ENCODE peak calls at places on chromosomes 1 and 21, in six cellular contexts. One of them, this sample, is unnamed.

GRCh38 chr1:155598842-155599331 is 11.1 kb upstream of the MSTO1 start:
- DNase-seq in CD8-positive, alpha-beta T cell: no peak
- DNase-seq in heart left ventricle: peak; percentile 14
- DNase-seq in colonic mucosa: no peak
- DNase-seq in brain microvascular endothelial cell: peak; percentile 53
- DNase-seq in breast epithelium: no peak
- DNase-seq in this sample: no peak

GRCh38 chr1:201259476-201260235 is 23.6 kb upstream of the PKP1 start:
- DNase-seq in CD8-positive, alpha-beta T cell: peak; percentile 9
- DNase-seq in heart left ventricle: no peak
- DNase-seq in colonic mucosa: peak; percentile 53
- DNase-seq in brain microvascular endothelial cell: peak; percentile 38
- DNase-seq in breast epithelium: no peak
- DNase-seq in this sample: no peak

GRCh38 chr1:50873458-50874187 is 86.4 kb downstream of the FAF1 start:
- DNase-seq in CD8-positive, alpha-beta T cell: peak; percentile 67
- DNase-seq in heart left ventricle: peak; percentile 22
- DNase-seq in colonic mucosa: peak; percentile 86
- DNase-seq in brain microvascular endothelial cell: peak; percentile 74
- DNase-seq in breast epithelium: no peak
- DNase-seq in this sample: no peak

GRCh38 chr1:203055166-203055799 is 29.0 kb downstream of the PPFIA4 start:
- DNase-seq in CD8-positive, alpha-beta T cell: no peak
- DNase-seq in heart left ventricle: no peak
- DNase-seq in colonic mucosa: no peak
- DNase-seq in brain microvascular endothelial cell: no peak
- DNase-seq in breast epithelium: no peak
- DNase-seq in this sample: no peak

GRCh38 chr1:75812065-75812464 is 15.4 kb downstream of the MSH4 start:
- DNase-seq in CD8-positive, alpha-beta T cell: no peak
- DNase-seq in heart left ventricle: no peak
- DNase-seq in colonic mucosa: no peak
- DNase-seq in brain microvascular endothelial cell: no peak
- DNase-seq in breast epithelium: no peak
- DNase-seq in this sample: no peak

GRCh38 chr21:32403201-32403701 is 9.3 kb upstream of the EVA1C start:
- DNase-seq in CD8-positive, alpha-beta T cell: peak; percentile 56
- DNase-seq in heart left ventricle: peak; percentile 74
- DNase-seq in colonic mucosa: peak; percentile 70
- DNase-seq in brain microvascular endothelial cell: peak; percentile 75
- DNase-seq in breast epithelium: no peak
- DNase-seq in this sample: no peak

GRCh38 chr1:78703806-78704205 is 54.2 kb downstream of the IFI44 start:
- DNase-seq in CD8-positive, alpha-beta T cell: no peak
- DNase-seq in heart left ventricle: no peak
- DNase-seq in colonic mucosa: no peak
- DNase-seq in brain microvascular endothelial cell: no peak
- DNase-seq in breast epithelium: no peak
- DNase-seq in this sample: no peak

GRCh38 chr1:100397681-100398080 is 45.4 kb downstream of the CDC14A start:
- DNase-seq in CD8-positive, alpha-beta T cell: no peak
- DNase-seq in heart left ventricle: no peak
- DNase-seq in colonic mucosa: no peak
- DNase-seq in brain microvascular endothelial cell: no peak
- DNase-seq in breast epithelium: no peak
- DNase-seq in this sample: no peak

GRCh38 chr1:168582690-168583325 is 6.4 kb downstream of the XCL1 start:
- DNase-seq in CD8-positive, alpha-beta T cell: no peak
- DNase-seq in heart left ventricle: no peak
- DNase-seq in colonic mucosa: no peak
- DNase-seq in brain microvascular endothelial cell: no peak
- DNase-seq in breast epithelium: no peak
- DNase-seq in this sample: no peak

GRCh38 chr21:41605178-41605933 is 97.4 kb upstream of the TMPRSS2 start:
- DNase-seq in CD8-positive, alpha-beta T cell: no peak
- DNase-seq in heart left ventricle: no peak
- DNase-seq in colonic mucosa: no peak
- DNase-seq in brain microvascular endothelial cell: no peak
- DNase-seq in breast epithelium: peak; percentile 50
- DNase-seq in this sample: no peak

GRCh38 chr1:108777839-108778238 is 31.4 kb downstream of the STXBP3 start:
- DNase-seq in CD8-positive, alpha-beta T cell: no peak
- DNase-seq in heart left ventricle: no peak
- DNase-seq in colonic mucosa: no peak
- DNase-seq in brain microvascular endothelial cell: no peak
- DNase-seq in breast epithelium: no peak
- DNase-seq in this sample: no peak

GRCh38 chr1:212070720-212071302 is 35.3 kb downstream of the DTL start:
- DNase-seq in CD8-positive, alpha-beta T cell: no peak
- DNase-seq in heart left ventricle: no peak
- DNase-seq in colonic mucosa: no peak
- DNase-seq in brain microvascular endothelial cell: peak; percentile 35
- DNase-seq in breast epithelium: no peak
- DNase-seq in this sample: no peak

GRCh38 chr1:37999434-38000232 is 5.7 kb downstream of the FHL3 start:
- DNase-seq in CD8-positive, alpha-beta T cell: no peak
- DNase-seq in heart left ventricle: peak; percentile 77
- DNase-seq in colonic mucosa: no peak
- DNase-seq in brain microvascular endothelial cell: peak; percentile 80
- DNase-seq in breast epithelium: no peak
- DNase-seq in this sample: no peak

GRCh38 chr1:7253118-7253480 is 467.8 kb downstream of the CAMTA1 start:
- DNase-seq in CD8-positive, alpha-beta T cell: no peak
- DNase-seq in heart left ventricle: no peak
- DNase-seq in colonic mucosa: no peak
- DNase-seq in brain microvascular endothelial cell: peak; percentile 61
- DNase-seq in breast epithelium: no peak
- DNase-seq in this sample: no peak

GRCh38 chr1:110556471-110556807 is 37.5 kb upstream of the KCNA10 start:
- DNase-seq in CD8-positive, alpha-beta T cell: no peak
- DNase-seq in heart left ventricle: no peak
- DNase-seq in colonic mucosa: no peak
- DNase-seq in brain microvascular endothelial cell: no peak
- DNase-seq in breast epithelium: no peak
- DNase-seq in this sample: no peak

GRCh38 chr1:117630423-117630998 is 24.7 kb downstream of the TENT5C start:
- DNase-seq in CD8-positive, alpha-beta T cell: no peak
- DNase-seq in heart left ventricle: peak; percentile 49
- DNase-seq in colonic mucosa: no peak
- DNase-seq in brain microvascular endothelial cell: no peak
- DNase-seq in breast epithelium: no peak
- DNase-seq in this sample: peak; percentile 68

GRCh38 chr1:206907304-206907991 is 10.2 kb downstream of the IL24 start:
- DNase-seq in CD8-positive, alpha-beta T cell: no peak
- DNase-seq in heart left ventricle: no peak
- DNase-seq in colonic mucosa: no peak
- DNase-seq in brain microvascular endothelial cell: no peak
- DNase-seq in breast epithelium: no peak
- DNase-seq in this sample: no peak

GRCh38 chr1:1285102-1285571 is 4.9 kb downstream of the SCNN1D start:
- DNase-seq in CD8-positive, alpha-beta T cell: no peak
- DNase-seq in heart left ventricle: no peak
- DNase-seq in colonic mucosa: no peak
- DNase-seq in brain microvascular endothelial cell: no peak
- DNase-seq in breast epithelium: no peak
- DNase-seq in this sample: no peak

GRCh38 chr1:8873506-8874229 is 4.8 kb downstream of the ENO1 start:
- DNase-seq in CD8-positive, alpha-beta T cell: peak; percentile 81
- DNase-seq in heart left ventricle: peak; percentile 73
- DNase-seq in colonic mucosa: peak; percentile 86
- DNase-seq in brain microvascular endothelial cell: peak; percentile 98
- DNase-seq in breast epithelium: peak; percentile 80
- DNase-seq in this sample: peak; percentile 82

GRCh38 chr1:229006121-229006870 is 264.6 kb upstream of the RAB4A start:
- DNase-seq in CD8-positive, alpha-beta T cell: no peak
- DNase-seq in heart left ventricle: no peak
- DNase-seq in colonic mucosa: no peak
- DNase-seq in brain microvascular endothelial cell: no peak
- DNase-seq in breast epithelium: no peak
- DNase-seq in this sample: no peak

GRCh38 chr1:182957902-182958395 is 5.0 kb upstream of the SHCBP1L start:
- DNase-seq in CD8-positive, alpha-beta T cell: no peak
- DNase-seq in heart left ventricle: no peak
- DNase-seq in colonic mucosa: no peak
- DNase-seq in brain microvascular endothelial cell: no peak
- DNase-seq in breast epithelium: no peak
- DNase-seq in this sample: no peak

GRCh38 chr1:182960046-182960445 is 7.1 kb upstream of the SHCBP1L start:
- DNase-seq in CD8-positive, alpha-beta T cell: no peak
- DNase-seq in heart left ventricle: no peak
- DNase-seq in colonic mucosa: no peak
- DNase-seq in brain microvascular endothelial cell: no peak
- DNase-seq in breast epithelium: no peak
- DNase-seq in this sample: peak; percentile 14

GRCh38 chr1:182965861-182966260 is 12.9 kb upstream of the SHCBP1L start:
- DNase-seq in CD8-positive, alpha-beta T cell: no peak
- DNase-seq in heart left ventricle: no peak
- DNase-seq in colonic mucosa: no peak
- DNase-seq in brain microvascular endothelial cell: no peak
- DNase-seq in breast epithelium: no peak
- DNase-seq in this sample: no peak

GRCh38 chr1:182965096-182965495 is 12.1 kb upstream of the SHCBP1L start:
- DNase-seq in CD8-positive, alpha-beta T cell: no peak
- DNase-seq in heart left ventricle: no peak
- DNase-seq in colonic mucosa: no peak
- DNase-seq in brain microvascular endothelial cell: no peak
- DNase-seq in breast epithelium: no peak
- DNase-seq in this sample: no peak

DNA sequence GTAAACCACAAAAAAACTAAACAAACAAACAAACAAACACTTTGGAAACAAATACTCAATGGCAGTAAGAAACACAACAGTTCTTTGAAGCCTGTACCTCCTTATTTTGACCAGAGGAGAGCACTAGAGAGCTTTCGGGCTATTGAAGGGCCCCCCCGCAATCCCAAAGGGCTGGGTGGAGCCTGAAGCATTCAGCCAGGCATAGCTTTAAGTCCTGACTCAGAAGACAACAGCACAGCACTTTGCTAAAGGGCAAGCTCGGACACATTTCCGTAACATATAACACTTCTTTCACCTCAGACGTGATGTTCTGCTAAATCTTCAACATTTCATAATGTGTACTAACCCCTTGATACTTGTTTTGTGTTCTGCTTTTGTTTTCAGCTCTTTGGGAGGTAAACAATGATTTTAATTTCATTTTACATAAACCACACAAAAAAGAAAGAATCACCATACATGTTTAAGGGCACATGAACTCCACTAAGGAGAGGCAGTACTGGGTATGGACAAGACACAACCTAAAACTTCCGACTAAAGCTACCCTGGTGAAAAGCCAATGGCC is 9.7 kb upstream of the SHCBP1L start:
- DNase-seq in CD8-positive, alpha-beta T cell: peak; percentile 20
- DNase-seq in heart left ventricle: peak; percentile 84
- DNase-seq in colonic mucosa: peak; percentile 52
- DNase-seq in brain microvascular endothelial cell: peak; percentile 83
- DNase-seq in breast epithelium: peak; percentile 69
- DNase-seq in this sample: peak; percentile 73
- H3K27ac ChIP-seq in CD8-positive, alpha-beta T cell: no peak overlapping the region
- H3K27ac ChIP-seq in heart left ventricle: peak overlapping the region; percentile 74
- H3K27ac ChIP-seq in colonic mucosa: no peak overlapping the region
- H3K27ac ChIP-seq in brain microvascular endothelial cell: peak overlapping the region; percentile 76
- H3K27ac ChIP-seq in breast epithelium: peak overlapping the region; percentile 27
- H3K27ac ChIP-seq in this sample: peak overlapping the region; percentile 11

DNA sequence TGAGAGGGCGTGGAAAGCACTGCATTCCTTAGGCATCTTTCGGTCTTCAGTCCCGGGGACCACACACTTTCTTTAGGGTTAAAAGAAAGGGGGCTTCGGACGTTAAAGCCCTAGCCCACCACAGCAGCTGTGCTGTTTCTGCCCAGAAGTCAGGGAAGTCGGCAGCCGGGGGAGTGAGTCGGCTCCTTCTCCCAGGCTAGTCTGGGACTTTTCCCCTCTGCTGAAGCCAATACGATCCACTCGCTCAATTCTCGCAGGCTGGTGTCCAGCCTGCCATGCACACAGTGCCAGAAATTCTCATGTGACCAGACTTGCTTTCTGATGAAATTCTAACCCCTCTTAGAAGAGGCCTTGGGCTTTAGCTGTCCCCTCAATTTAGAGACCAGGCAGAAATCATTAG is 67.7 kb downstream of the BCAR3 start:
- DNase-seq in CD8-positive, alpha-beta T cell: no peak
- DNase-seq in heart left ventricle: no peak
- DNase-seq in colonic mucosa: peak; percentile 37
- DNase-seq in brain microvascular endothelial cell: peak; percentile 22
- DNase-seq in breast epithelium: no peak
- DNase-seq in this sample: peak; percentile 38
- H3K4me3 ChIP-seq in CD8-positive, alpha-beta T cell: no peak overlapping the region
- H3K4me3 ChIP-seq in heart left ventricle: peak overlapping the region; percentile 48
- H3K4me3 ChIP-seq in colonic mucosa: no peak overlapping the region
- H3K4me3 ChIP-seq in brain microvascular endothelial cell: peak overlapping the region; percentile 22
- H3K4me3 ChIP-seq in breast epithelium: peak overlapping the region; percentile 55
- H3K4me3 ChIP-seq in this sample: no peak overlapping the region

DNA sequence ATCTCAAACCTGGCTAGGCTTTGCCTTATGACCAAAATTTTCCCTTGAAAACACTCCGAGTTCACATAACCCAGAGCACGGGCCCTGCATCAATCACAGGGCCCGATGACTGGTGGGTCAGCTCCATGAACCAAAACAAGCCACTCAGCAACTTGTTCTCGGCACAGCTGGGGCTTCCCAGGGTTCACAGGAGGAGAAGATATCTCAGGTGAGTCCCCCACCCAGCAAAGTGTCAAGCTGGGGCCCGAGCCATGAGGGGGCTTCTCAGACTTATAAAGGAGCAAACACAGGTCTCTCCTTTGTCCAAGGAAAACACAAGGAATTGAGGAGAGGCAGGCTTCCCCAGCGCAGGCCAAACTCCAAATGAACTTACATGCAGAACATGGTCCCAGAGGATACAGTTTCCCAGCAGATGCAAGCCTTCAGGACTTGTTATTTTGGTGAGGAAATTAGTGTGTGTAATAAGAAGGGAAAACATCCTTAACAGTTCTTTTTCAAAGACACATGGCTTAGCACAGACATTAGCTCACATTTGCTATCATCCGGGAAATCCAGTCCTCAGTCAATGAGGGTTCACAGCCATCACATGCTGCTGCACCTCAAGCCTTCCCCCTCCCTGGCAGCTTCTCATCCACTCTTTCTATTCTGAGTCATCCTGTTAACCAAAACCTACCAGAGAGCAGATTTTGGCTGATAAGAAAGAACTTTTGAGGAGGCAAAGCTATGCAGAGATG is 98.1 kb upstream of the NFIA start:
- DNase-seq in CD8-positive, alpha-beta T cell: no peak
- DNase-seq in heart left ventricle: peak; percentile 76
- DNase-seq in colonic mucosa: no peak
- DNase-seq in brain microvascular endothelial cell: peak; percentile 58
- DNase-seq in breast epithelium: no peak
- DNase-seq in this sample: no peak
- H3K27ac ChIP-seq in CD8-positive, alpha-beta T cell: no peak overlapping the region
- H3K27ac ChIP-seq in heart left ventricle: peak overlapping the region; percentile 56
- H3K27ac ChIP-seq in colonic mucosa: no peak overlapping the region
- H3K27ac ChIP-seq in brain microvascular endothelial cell: no peak overlapping the region
- H3K27ac ChIP-seq in breast epithelium: peak overlapping the region; percentile 89
- H3K27ac ChIP-seq in this sample: peak overlapping the region; percentile 22

DNA sequence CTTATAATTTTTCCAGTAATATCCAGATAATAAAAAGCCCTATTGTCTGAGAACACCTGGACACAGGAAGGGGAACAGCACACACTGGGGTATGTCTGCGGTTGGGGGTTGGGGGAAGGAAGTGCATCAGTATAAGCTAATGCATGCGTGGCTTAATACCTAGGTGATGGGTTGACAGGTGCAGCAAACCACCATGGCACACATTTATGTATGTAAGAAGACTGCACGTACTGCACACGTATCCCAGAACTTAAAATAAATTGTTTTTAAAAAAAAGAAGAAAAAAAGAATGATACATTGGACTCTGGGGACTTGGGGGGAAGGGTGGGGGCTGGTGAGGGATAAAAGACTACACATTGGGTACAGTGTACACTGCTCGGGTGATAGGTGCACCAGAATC is 144.9 kb upstream of the C1orf174 start:
- DNase-seq in CD8-positive, alpha-beta T cell: no peak
- DNase-seq in heart left ventricle: no peak
- DNase-seq in colonic mucosa: no peak
- DNase-seq in brain microvascular endothelial cell: no peak
- DNase-seq in breast epithelium: no peak
- DNase-seq in this sample: no peak
- H3K4me3 ChIP-seq in CD8-positive, alpha-beta T cell: no peak overlapping the region
- H3K4me3 ChIP-seq in heart left ventricle: no peak overlapping the region
- H3K4me3 ChIP-seq in colonic mucosa: no peak overlapping the region
- H3K4me3 ChIP-seq in brain microvascular endothelial cell: no peak overlapping the region
- H3K4me3 ChIP-seq in breast epithelium: no peak overlapping the region
- H3K4me3 ChIP-seq in this sample: no peak overlapping the region

This sample was measured in pancreas.